ENCODE peak calls at places on chromosomes 7 and 10, in four cellular contexts. X is fibroblast of mammary gland, V is neural crest cell, U is BE2C. H is an unnamed sample.

GRCh38 chr7:26090927-26091519 is 61.0 kb upstream of the NFE2L3 start:
- DNase-seq in X (peak), V (no peak), U (no peak), H (no peak)

GRCh38 chr10:124093076-124093773 is at the start of gene CHST15:
- DNase-seq in X (peak), V (peak), U (peak), H (no peak)

GRCh38 chr10:14750900-14751575 is 23.7 kb downstream of the FAM107B start:
- DNase-seq in X (no peak), V (no peak), U (peak), H (no peak)

GRCh38 chr7:8214162-8214897 is 47.6 kb downstream of the ICA1 start:
- DNase-seq in X (peak), V (no peak), U (no peak), H (no peak)

GRCh38 chr10:70381491-70382421 is 669 bp downstream of the LRRC20 start:
- DNase-seq in X (no peak), V (peak), U (peak), H (peak)

GRCh38 chr10:106576534-106576933 is 588.0 kb downstream of the SORCS1 start:
- DNase-seq in X (no peak), V (no peak), U (no peak), H (no peak)

GRCh38 chr7:29976673-29977072 is 12.9 kb downstream of the SCRN1 start:
- DNase-seq in X (no peak), V (peak), U (no peak), H (no peak)

GRCh38 chr10:13351340-13351915 is 3.3 kb upstream of the SEPHS1 start:
- DNase-seq in X (no peak), V (no peak), U (no peak), H (no peak)

GRCh38 chr10:119246862-119247549 is 39.6 kb downstream of the GRK5 start:
- DNase-seq in X (peak), V (no peak), U (no peak), H (no peak)

GRCh38 chr10:4658777-4659176 is 167.2 kb upstream of the AKR1E2 start:
- DNase-seq in X (no peak), V (no peak), U (no peak), H (no peak)

GRCh38 chr7:121076350-121077164 is 88.0 kb downstream of the CPED1 start:
- DNase-seq in X (peak), V (no peak), U (no peak), H (no peak)

GRCh38 chr10:117554371-117554770 is 11.8 kb downstream of the EMX2 start:
- DNase-seq in X (no peak), V (no peak), U (no peak), H (no peak)

GRCh38 chr7:100865971-100866720 is 1.0 kb upstream of the TRIP6 start:
- DNase-seq in X (no peak), V (no peak), U (peak), H (no peak)

GRCh38 chr10:124240721-124241350 is 147.4 kb upstream of the CHST15 start:
- DNase-seq in X (no peak), V (no peak), U (no peak), H (no peak)

GRCh38 chr10:68167271-68167670 is 58.0 kb downstream of the MYPN start:
- DNase-seq in X (peak), V (no peak), U (no peak), H (no peak)

GRCh38 chr7:34078864-34079263 is 173.5 kb downstream of the BMPER start:
- DNase-seq in X (no peak), V (no peak), U (no peak), H (no peak)

GRCh38 chr7:98670186-98670585 is 53.1 kb downstream of the NPTX2 start:
- DNase-seq in X (no peak), V (no peak), U (no peak), H (no peak)
- TF ChIP-seq CTCF in X (no peak), V (no peak), U (no peak), H (no peak)

GRCh38 chr10:94500063-94500462 is 45.5 kb upstream of the HELLS start:
- DNase-seq in X (peak), V (no peak), U (peak), H (peak)
- TF ChIP-seq CTCF in X (peak), V (peak), U (peak), H (peak)

DNA sequence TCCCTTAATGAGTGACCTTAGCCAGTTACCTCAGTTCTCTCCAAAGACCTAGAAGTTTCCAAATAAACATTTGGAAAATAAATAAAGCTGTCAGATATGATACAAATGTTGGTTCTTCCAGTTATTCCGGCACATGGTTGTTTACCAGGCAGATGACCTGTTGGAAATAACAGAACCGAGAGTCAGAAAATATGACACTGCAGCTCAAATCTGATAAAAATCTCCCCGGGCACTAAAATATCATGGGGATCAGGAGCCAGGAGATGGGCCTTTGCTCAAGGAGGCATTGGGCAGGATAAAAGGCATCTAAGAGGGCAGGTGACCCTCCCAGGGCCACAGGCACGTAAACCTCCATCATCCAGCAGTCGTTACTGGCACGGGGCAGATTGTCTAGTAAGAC is 164.0 kb upstream of the LYZL1 start:
- DNase-seq in X (no peak), V (no peak), U (no peak), H (no peak)
- TF ChIP-seq CTCF in X (no peak), V (no peak), U (no peak), H (no peak)

DNA sequence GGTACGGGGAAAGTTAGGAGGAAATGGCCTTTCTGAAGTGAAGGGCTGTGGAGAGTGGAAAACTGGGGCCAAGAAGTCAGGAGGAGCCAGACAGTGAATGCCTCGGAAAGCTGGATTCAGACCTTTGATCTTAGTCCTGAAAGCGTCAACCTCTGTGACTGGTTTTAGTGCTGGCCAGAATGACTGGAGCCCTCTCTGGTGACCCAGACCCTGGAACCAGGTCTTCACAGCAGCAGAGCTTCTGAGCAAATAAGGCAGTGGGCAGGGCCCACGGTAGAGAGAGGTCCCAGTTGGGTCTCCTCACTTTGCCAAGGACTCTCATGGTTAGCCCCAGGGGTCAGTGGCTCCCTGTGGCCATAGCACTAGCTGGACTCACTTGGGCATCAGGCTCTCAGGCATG is 157.7 kb upstream of the EEPD1 start:
- DNase-seq in X (no peak), V (no peak), U (no peak), H (no peak)
- TF ChIP-seq CTCF in X (no peak), V (no peak), U (no peak), H (no peak)

DNA sequence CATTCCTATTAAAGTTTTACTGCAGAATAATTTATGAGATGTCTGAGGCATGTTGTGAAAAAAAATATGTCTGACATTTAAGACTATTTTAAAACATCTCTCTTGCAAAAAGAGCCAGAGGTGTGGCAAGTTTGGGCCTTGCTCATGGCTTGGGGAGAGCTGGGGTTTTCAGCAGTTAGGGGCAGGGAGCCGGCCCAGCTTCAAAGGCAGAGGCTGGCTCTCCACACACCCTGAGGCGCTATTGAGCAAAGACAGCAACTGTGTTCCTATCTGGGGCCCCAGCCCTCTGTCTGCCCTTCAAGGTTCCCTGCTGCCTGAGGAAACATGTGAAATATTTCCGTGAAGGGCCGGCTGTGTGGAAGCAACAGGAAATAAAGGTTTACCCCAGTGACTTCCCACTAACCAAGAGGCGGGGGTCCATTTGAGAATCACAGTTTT is 94.0 kb downstream of the SORBS1 start:
- DNase-seq in X (no peak), V (peak), U (no peak), H (no peak)
- TF ChIP-seq CTCF in X (no peak), V (no peak), U (no peak), H (no peak)

GRCh38 chr10:24513155-24513554 is 210.5 kb downstream of the ARHGAP21 start:
- DNase-seq in X (peak), V (no peak), U (no peak), H (peak)
- TF ChIP-seq CTCF in X (peak), V (peak), U (peak), H (peak)

H was measured in WERI-Rb-1.